ENCODE peak calls at places on chromosomes 11 and 22, in five cellular contexts. Q is psoas muscle; D is AG09309; H is NCI-H2107; Y is stimulated activated CD4-positive, alpha-beta T cell treated with anti-CD3 and anti-CD28 coated beads, Interleukin-15, amount 100 ng/mL, for 1 hour. B is an unnamed sample.
A peak's percentile ranks its signal among the peaks of the same experiment; 100 is the strongest.

GRCh38 chr22:22156716-22157499 is 87.7 kb upstream of the VPREB1 start:
- DNase-seq in Q (no peak), D (peak; percentile 25), H (peak; percentile 54), Y (no peak), B (no peak)

GRCh38 chr11:125343732-125344131 is 152.3 kb downstream of the FEZ1 start:
- DNase-seq in Q (no peak), D (no peak), H (no peak), Y (no peak), B (no peak)

GRCh38 chr11:95584180-95584579 is 205.4 kb downstream of the FAM76B start:
- DNase-seq in Q (no peak), D (no peak), H (no peak), Y (no peak), B (no peak)

GRCh38 chr11:57586711-57587110 is 10.8 kb upstream of the SERPING1 start:
- DNase-seq in Q (no peak), D (no peak), H (no peak), Y (no peak), B (no peak)

GRCh38 chr11:12163181-12163841 is 52.9 kb downstream of the MICAL2 start:
- DNase-seq in Q (no peak), D (peak; percentile 42), H (no peak), Y (no peak), B (no peak)

GRCh38 chr11:810040-810567 is 337 bp downstream of the RPLP2 start:
- DNase-seq in Q (no peak), D (no peak), H (no peak), Y (no peak), B (no peak)

GRCh38 chr11:31959711-31960110 is 131.2 kb upstream of the RCN1 start:
- DNase-seq in Q (no peak), D (no peak), H (no peak), Y (no peak), B (no peak)

GRCh38 chr22:46292727-46293126 is 3.9 kb upstream of the GTSE1 start:
- DNase-seq in Q (no peak), D (no peak), H (no peak), Y (no peak), B (no peak)

GRCh38 chr22:21968452-21969129 is 14.0 kb downstream of the TOP3B start:
- DNase-seq in Q (no peak), D (no peak), H (no peak), Y (no peak), B (no peak)

B was measured in esophagus squamous epithelium.